ENCODE peak calls at places on chromosomes 11 and 22, in nine cellular contexts. K, S, D, C, W, L, Q, J and M are unnamed samples.

GRCh38 chr11:8243458-8243857 is 20.2 kb downstream of the LMO1 start:
- DNase-seq in W (no peak), J (no peak), K (no peak), D (no peak), Q (peak; percentile 66), C (no peak), L (no peak), S (no peak), M (no peak)

GRCh38 chr11:125874556-125875124 is 12.8 kb upstream of the HYLS1 start:
- DNase-seq in D (peak; percentile 89), C (peak; percentile 91), S (peak; percentile 44), Q (peak; percentile 77), L (peak; percentile 90), K (peak; percentile 49), W (peak; percentile 83), J (peak; percentile 86), M (peak; percentile 61)

GRCh38 chr11:70833011-70833410 is 419.4 kb downstream of the SHANK2 start:
- DNase-seq in S (no peak), J (no peak), K (no peak), C (no peak), Q (no peak), D (no peak), W (no peak), L (no peak), M (no peak)

GRCh38 chr11:119757378-119757777 is 28.4 kb upstream of the NECTIN1 start:
- DNase-seq in J (no peak), Q (no peak), L (no peak), S (no peak), K (no peak), D (no peak), W (no peak), C (no peak), M (no peak)

GRCh38 chr11:78187366-78188011 is 937 bp downstream of the KCTD21 start:
- DNase-seq in Q (no peak), D (no peak), C (no peak), K (no peak), W (no peak), J (no peak), L (no peak), S (no peak), M (no peak)

GRCh38 chr11:3080104-3080503 is 22.9 kb upstream of the CARS1 start:
- DNase-seq in J (no peak), D (no peak), W (no peak), Q (no peak), K (no peak), L (peak; percentile 12), C (no peak), S (no peak), M (no peak)

GRCh38 chr11:35752115-35752514 is 89.5 kb downstream of the TRIM44 start:
- DNase-seq in S (no peak), D (no peak), Q (no peak), K (no peak), L (no peak), W (peak; percentile 5), J (no peak), C (no peak), M (no peak)

GRCh38 chr11:11468919-11469318 is 115.9 kb upstream of the CSNK2A3 start:
- DNase-seq in S (no peak), K (no peak), L (no peak), W (peak; percentile 38), J (no peak), D (no peak), C (no peak), Q (no peak), M (no peak)

GRCh38 chr22:50718352-50718709 is 19.7 kb upstream of the ACR start:
- DNase-seq in C (no peak), Q (no peak), L (no peak), J (no peak), W (no peak), S (no peak), D (no peak), K (no peak), M (no peak)

GRCh38 chr22:21032843-21033688 is 705 bp upstream of the SLC7A4 start:
- DNase-seq in C (no peak), J (no peak), Q (no peak), W (no peak), K (no peak), D (peak; percentile 39), L (no peak), S (no peak), M (no peak)

GRCh38 chr22:39087881-39088687 is 9.0 kb upstream of the APOBEC3H start:
- DNase-seq in Q (no peak), C (peak; percentile 81), K (no peak), L (no peak), S (no peak), D (peak; percentile 75), J (no peak), W (no peak), M (no peak)

GRCh38 chr22:20237480-20238440 is 30.4 kb downstream of the RTN4R start:
- DNase-seq in J (no peak), S (no peak), D (no peak), Q (no peak), K (no peak), W (no peak), C (no peak), L (no peak), M (no peak)

GRCh38 chr22:33438273-33438672 is 380.1 kb upstream of the SYN3 start:
- DNase-seq in D (no peak), W (peak; percentile 92), Q (no peak), L (peak; percentile 45), C (no peak), S (no peak), K (no peak), J (peak; percentile 32), M (no peak)

GRCh38 chr11:73470036-73470624 is 93.9 kb downstream of the RELT start:
- DNase-seq in L (no peak), K (no peak), D (no peak), S (no peak), Q (no peak), W (no peak), C (no peak), J (no peak), M (no peak)
- TF ChIP-seq EZH2phosphoT487 in L (no peak), K (no peak), D (no peak), S (no peak), Q (no peak), W (no peak), C (no peak), J (no peak), M (no peak)

GRCh38 chr11:18135308-18135707 is 2.9 kb downstream of the MRGPRX3 start:
- DNase-seq in C (peak; percentile 41), W (no peak), D (no peak), L (no peak), J (no peak), K (no peak), S (no peak), Q (no peak), M (no peak)

GRCh38 chr11:18132341-18132740 is at the start of gene MRGPRX3:
- DNase-seq in S (no peak), L (no peak), C (no peak), K (no peak), J (no peak), Q (no peak), W (no peak), D (no peak), M (no peak)

GRCh38 chr11:18140145-18140544 is 7.8 kb downstream of the MRGPRX3 start:
- DNase-seq in J (no peak), D (no peak), Q (no peak), W (no peak), L (no peak), K (no peak), C (no peak), S (no peak), M (no peak)

GRCh38 chr11:18137186-18137800 is 4.9 kb downstream of the MRGPRX3 start:
- DNase-seq in J (no peak), D (no peak), K (no peak), S (no peak), L (no peak), C (no peak), W (no peak), Q (no peak), M (no peak)
- TF ChIP-seq EZH2phosphoT487 in J (no peak), D (no peak), K (no peak), S (no peak), L (no peak), C (no peak), W (no peak), Q (no peak), M (no peak)

DNA sequence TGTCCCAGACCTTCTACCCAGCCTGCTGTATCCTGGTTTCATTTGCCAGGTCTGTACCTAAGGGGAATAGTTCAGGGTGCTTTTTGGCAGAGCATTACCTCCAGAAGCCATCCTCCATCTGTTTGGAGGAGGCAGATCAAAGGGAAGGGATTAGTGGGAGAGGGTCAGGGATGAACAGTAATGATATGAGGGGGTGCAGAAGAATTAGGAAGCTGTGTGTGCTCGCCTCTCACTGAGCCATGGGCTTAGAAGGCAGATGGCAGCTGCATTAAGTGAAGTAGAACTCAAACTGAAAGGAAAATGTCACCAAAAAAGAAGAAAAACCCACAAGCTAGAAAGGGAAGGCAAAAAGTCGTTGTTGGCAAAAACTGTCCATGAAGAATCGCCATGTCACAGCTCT is 46.7 kb downstream of the CEP164 start:
- DNase-seq in K (no peak), L (no peak), C (no peak), W (no peak), D (no peak), S (no peak), J (no peak), Q (no peak), M (no peak)
- TF ChIP-seq EZH2phosphoT487 in K (no peak), L (no peak), C (no peak), W (no peak), D (no peak), S (no peak), J (no peak), Q (no peak), M (no peak)

DNA sequence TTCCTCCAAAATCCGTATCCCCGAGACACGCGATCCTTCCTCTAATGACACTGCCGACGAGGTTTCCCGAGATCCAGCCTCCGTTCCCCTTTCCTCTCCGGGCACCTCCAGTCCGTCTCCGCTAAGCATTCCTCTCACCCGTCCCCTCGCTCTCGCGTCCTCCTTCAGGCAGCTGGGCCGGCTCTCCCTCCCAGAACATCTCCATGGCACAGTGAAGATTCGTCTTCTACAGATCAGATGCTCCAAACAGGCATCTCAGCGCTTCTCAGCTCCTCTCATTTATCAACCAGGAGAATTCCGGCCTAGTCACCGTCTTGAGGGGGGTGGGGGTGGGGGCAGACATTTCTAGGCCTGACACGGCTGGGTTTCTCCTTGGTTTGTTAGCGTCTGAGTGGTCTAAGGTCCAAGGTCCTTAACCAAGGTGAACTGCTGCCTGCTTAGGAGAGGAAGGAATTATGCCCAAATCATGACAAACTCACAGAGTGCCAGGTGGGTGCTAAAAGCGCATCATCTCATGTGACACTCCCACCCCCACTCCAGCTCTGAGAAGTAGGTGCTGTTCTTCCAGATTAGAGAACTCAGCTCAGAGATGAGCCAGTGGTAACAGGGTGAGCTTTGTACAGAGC is at the start of gene SPTBN2:
- DNase-seq in W (peak; percentile 18), Q (no peak), L (peak; percentile 48), J (peak; percentile 43), C (peak; percentile 82), D (peak; percentile 75), S (no peak), K (no peak), M (peak; percentile 36)
- TF ChIP-seq EZH2phosphoT487 in W (peak; percentile 71), Q (no peak), L (no peak), J (no peak), C (no peak), D (no peak), S (no peak), K (no peak), M (no peak)

GRCh38 chr11:9797300-9797699 is 133.4 kb downstream of the SWAP70 start:
- DNase-seq in D (no peak), C (no peak), J (no peak), W (peak; percentile 14), S (no peak), K (no peak), Q (no peak), L (no peak), M (no peak)
- TF ChIP-seq EZH2phosphoT487 in D (no peak), C (no peak), J (no peak), W (no peak), S (no peak), K (no peak), Q (no peak), L (no peak), M (no peak)